ENCODE peak calls at places on chromosomes 12 and 14, in ten cellular contexts. One of them, this sample, is unnamed.

GRCh38 chr14:90583916-90584605 is 187.2 kb downstream of the CALM1 start:
- DNase-seq in pancreas: no peak
- DNase-seq in ascending aorta: no peak
- DNase-seq in tibial artery: no peak
- DNase-seq in right lobe of liver: no peak
- DNase-seq in IMR-90: no peak
- DNase-seq in RWPE1: no peak
- DNase-seq in heart left ventricle: no peak
- DNase-seq in gastrocnemius medialis: no peak
- DNase-seq in CD4-positive, alpha-beta T cell: no peak
- DNase-seq in this sample: peak; percentile 14

GRCh38 chr12:132429932-132430643 is 59.9 kb upstream of the FBRSL1 start:
- DNase-seq in pancreas: peak; percentile 84
- DNase-seq in ascending aorta: no peak
- DNase-seq in IMR-90: no peak
- DNase-seq in RWPE1: peak; percentile 67
- DNase-seq in gastrocnemius medialis: no peak
- DNase-seq in heart left ventricle: no peak
- DNase-seq in tibial artery: no peak
- DNase-seq in CD4-positive, alpha-beta T cell: peak; percentile 52
- DNase-seq in right lobe of liver: no peak
- DNase-seq in this sample: peak; percentile 72

GRCh38 chr12:47725893-47726292 is 603 bp upstream of the ENDOU start:
- DNase-seq in CD4-positive, alpha-beta T cell: no peak
- DNase-seq in heart left ventricle: no peak
- DNase-seq in right lobe of liver: no peak
- DNase-seq in gastrocnemius medialis: no peak
- DNase-seq in IMR-90: peak; percentile 89
- DNase-seq in ascending aorta: no peak
- DNase-seq in pancreas: no peak
- DNase-seq in tibial artery: no peak
- DNase-seq in RWPE1: peak; percentile 36
- DNase-seq in this sample: no peak

GRCh38 chr14:50083467-50084337 is 32.7 kb downstream of the VCPKMT start:
- DNase-seq in gastrocnemius medialis: no peak
- DNase-seq in RWPE1: no peak
- DNase-seq in right lobe of liver: no peak
- DNase-seq in pancreas: no peak
- DNase-seq in ascending aorta: no peak
- DNase-seq in IMR-90: peak; percentile 75
- DNase-seq in heart left ventricle: no peak
- DNase-seq in tibial artery: no peak
- DNase-seq in CD4-positive, alpha-beta T cell: peak; percentile 14
- DNase-seq in this sample: no peak

GRCh38 chr12:124007356-124007755 is 34.3 kb downstream of the ZNF664 start:
- DNase-seq in heart left ventricle: no peak
- DNase-seq in ascending aorta: no peak
- DNase-seq in IMR-90: no peak
- DNase-seq in CD4-positive, alpha-beta T cell: no peak
- DNase-seq in gastrocnemius medialis: no peak
- DNase-seq in tibial artery: no peak
- DNase-seq in right lobe of liver: no peak
- DNase-seq in RWPE1: no peak
- DNase-seq in pancreas: no peak
- DNase-seq in this sample: no peak

GRCh38 chr12:12267801-12268200 is 957 bp upstream of the LRP6 start:
- DNase-seq in heart left ventricle: no peak
- DNase-seq in right lobe of liver: no peak
- DNase-seq in pancreas: no peak
- DNase-seq in gastrocnemius medialis: no peak
- DNase-seq in tibial artery: no peak
- DNase-seq in ascending aorta: no peak
- DNase-seq in RWPE1: no peak
- DNase-seq in CD4-positive, alpha-beta T cell: no peak
- DNase-seq in IMR-90: no peak
- DNase-seq in this sample: no peak

GRCh38 chr14:75821828-75822521 is 159.8 kb downstream of the TGFB3 start:
- DNase-seq in CD4-positive, alpha-beta T cell: no peak
- DNase-seq in gastrocnemius medialis: no peak
- DNase-seq in IMR-90: peak; percentile 52
- DNase-seq in tibial artery: no peak
- DNase-seq in ascending aorta: no peak
- DNase-seq in pancreas: no peak
- DNase-seq in heart left ventricle: no peak
- DNase-seq in right lobe of liver: no peak
- DNase-seq in RWPE1: no peak
- DNase-seq in this sample: peak; percentile 36

GRCh38 chr12:132560421-132560830 is 50.0 kb downstream of the LRCOL1 start:
- DNase-seq in ascending aorta: no peak
- DNase-seq in RWPE1: peak; percentile 60
- DNase-seq in gastrocnemius medialis: no peak
- DNase-seq in tibial artery: no peak
- DNase-seq in heart left ventricle: no peak
- DNase-seq in right lobe of liver: no peak
- DNase-seq in pancreas: peak; percentile 34
- DNase-seq in CD4-positive, alpha-beta T cell: no peak
- DNase-seq in IMR-90: no peak
- DNase-seq in this sample: no peak

GRCh38 chr12:70985850-70986249 is 65.3 kb upstream of the PTPRR start:
- DNase-seq in CD4-positive, alpha-beta T cell: no peak
- DNase-seq in tibial artery: no peak
- DNase-seq in heart left ventricle: no peak
- DNase-seq in ascending aorta: no peak
- DNase-seq in pancreas: no peak
- DNase-seq in right lobe of liver: no peak
- DNase-seq in RWPE1: no peak
- DNase-seq in gastrocnemius medialis: no peak
- DNase-seq in IMR-90: peak; percentile 29
- DNase-seq in this sample: no peak

GRCh38 chr14:81472096-81472800 is 61.4 kb downstream of the SEL1L start:
- DNase-seq in IMR-90: peak; percentile 6
- DNase-seq in heart left ventricle: no peak
- DNase-seq in gastrocnemius medialis: no peak
- DNase-seq in pancreas: no peak
- DNase-seq in CD4-positive, alpha-beta T cell: no peak
- DNase-seq in right lobe of liver: no peak
- DNase-seq in ascending aorta: no peak
- DNase-seq in tibial artery: no peak
- DNase-seq in RWPE1: no peak
- DNase-seq in this sample: no peak

GRCh38 chr14:87443787-87444186 is 549.2 kb downstream of the GALC start:
- DNase-seq in RWPE1: no peak
- DNase-seq in CD4-positive, alpha-beta T cell: no peak
- DNase-seq in pancreas: no peak
- DNase-seq in ascending aorta: no peak
- DNase-seq in IMR-90: peak; percentile 4
- DNase-seq in right lobe of liver: no peak
- DNase-seq in tibial artery: no peak
- DNase-seq in gastrocnemius medialis: no peak
- DNase-seq in heart left ventricle: no peak
- DNase-seq in this sample: no peak

GRCh38 chr14:77158175-77158908 is 16.8 kb upstream of the ZDHHC22 start:
- DNase-seq in right lobe of liver: no peak
- DNase-seq in CD4-positive, alpha-beta T cell: no peak
- DNase-seq in heart left ventricle: peak; percentile 74
- DNase-seq in ascending aorta: no peak
- DNase-seq in RWPE1: peak; percentile 62
- DNase-seq in pancreas: no peak
- DNase-seq in IMR-90: peak; percentile 71
- DNase-seq in gastrocnemius medialis: peak; percentile 62
- DNase-seq in tibial artery: no peak
- DNase-seq in this sample: no peak

GRCh38 chr14:105071326-105071725 is 6.1 kb upstream of the GPR132 start:
- DNase-seq in right lobe of liver: no peak
- DNase-seq in ascending aorta: no peak
- DNase-seq in CD4-positive, alpha-beta T cell: no peak
- DNase-seq in IMR-90: no peak
- DNase-seq in gastrocnemius medialis: no peak
- DNase-seq in tibial artery: no peak
- DNase-seq in heart left ventricle: no peak
- DNase-seq in pancreas: no peak
- DNase-seq in RWPE1: no peak
- DNase-seq in this sample: no peak

GRCh38 chr14:74573421-74574091 is 38.5 kb downstream of the LTBP2 start:
- DNase-seq in pancreas: no peak
- DNase-seq in tibial artery: no peak
- DNase-seq in IMR-90: no peak
- DNase-seq in right lobe of liver: no peak
- DNase-seq in gastrocnemius medialis: no peak
- DNase-seq in CD4-positive, alpha-beta T cell: no peak
- DNase-seq in RWPE1: peak; percentile 50
- DNase-seq in heart left ventricle: peak; percentile 17
- DNase-seq in ascending aorta: no peak
- DNase-seq in this sample: no peak

GRCh38 chr12:12405882-12406281 is 49.0 kb downstream of the BORCS5 start:
- DNase-seq in RWPE1: no peak
- DNase-seq in ascending aorta: no peak
- DNase-seq in tibial artery: no peak
- DNase-seq in right lobe of liver: peak; percentile 92
- DNase-seq in heart left ventricle: no peak
- DNase-seq in IMR-90: no peak
- DNase-seq in gastrocnemius medialis: no peak
- DNase-seq in pancreas: peak; percentile 89
- DNase-seq in CD4-positive, alpha-beta T cell: no peak
- DNase-seq in this sample: peak; percentile 60

GRCh38 chr12:123134755-123135282 is 16.1 kb downstream of the PITPNM2 start:
- DNase-seq in ascending aorta: no peak
- DNase-seq in gastrocnemius medialis: no peak
- DNase-seq in pancreas: no peak
- DNase-seq in IMR-90: no peak
- DNase-seq in tibial artery: no peak
- DNase-seq in CD4-positive, alpha-beta T cell: no peak
- DNase-seq in RWPE1: no peak
- DNase-seq in right lobe of liver: no peak
- DNase-seq in heart left ventricle: no peak
- DNase-seq in this sample: no peak

GRCh38 chr14:69263771-69264170 is 3.8 kb downstream of the GALNT16 start:
- DNase-seq in IMR-90: no peak
- DNase-seq in right lobe of liver: no peak
- DNase-seq in gastrocnemius medialis: no peak
- DNase-seq in RWPE1: no peak
- DNase-seq in CD4-positive, alpha-beta T cell: no peak
- DNase-seq in ascending aorta: peak; percentile 75
- DNase-seq in pancreas: no peak
- DNase-seq in tibial artery: no peak
- DNase-seq in heart left ventricle: no peak
- DNase-seq in this sample: no peak

GRCh38 chr12:96902076-96902475 is 5.0 kb upstream of the NEDD1 start:
- DNase-seq in IMR-90: no peak
- DNase-seq in RWPE1: no peak
- DNase-seq in pancreas: no peak
- DNase-seq in right lobe of liver: no peak
- DNase-seq in tibial artery: no peak
- DNase-seq in CD4-positive, alpha-beta T cell: no peak
- DNase-seq in ascending aorta: no peak
- DNase-seq in heart left ventricle: no peak
- DNase-seq in gastrocnemius medialis: no peak
- DNase-seq in this sample: no peak
- TF ChIP-seq CTCF in IMR-90: peak; percentile 10
- TF ChIP-seq CTCF in RWPE1: no peak
- TF ChIP-seq CTCF in pancreas: no peak
- TF ChIP-seq CTCF in right lobe of liver: no peak
- TF ChIP-seq CTCF in tibial artery: no peak
- TF ChIP-seq CTCF in CD4-positive, alpha-beta T cell: no peak
- TF ChIP-seq CTCF in ascending aorta: no peak
- TF ChIP-seq CTCF in heart left ventricle: no peak
- TF ChIP-seq CTCF in gastrocnemius medialis: no peak
- TF ChIP-seq CTCF in this sample: no peak

GRCh38 chr12:6548556-6549378 is 7.1 kb downstream of the IFFO1 start:
- DNase-seq in right lobe of liver: no peak
- DNase-seq in pancreas: no peak
- DNase-seq in CD4-positive, alpha-beta T cell: no peak
- DNase-seq in RWPE1: no peak
- DNase-seq in IMR-90: peak; percentile 90
- DNase-seq in heart left ventricle: peak; percentile 64
- DNase-seq in ascending aorta: peak; percentile 68
- DNase-seq in gastrocnemius medialis: peak; percentile 12
- DNase-seq in tibial artery: no peak
- DNase-seq in this sample: peak; percentile 79

GRCh38 chr12:6546016-6546415 is 9.8 kb downstream of the IFFO1 start:
- DNase-seq in IMR-90: no peak
- DNase-seq in right lobe of liver: no peak
- DNase-seq in pancreas: no peak
- DNase-seq in tibial artery: no peak
- DNase-seq in RWPE1: no peak
- DNase-seq in gastrocnemius medialis: no peak
- DNase-seq in ascending aorta: no peak
- DNase-seq in heart left ventricle: no peak
- DNase-seq in CD4-positive, alpha-beta T cell: no peak
- DNase-seq in this sample: no peak

GRCh38 chr12:6547987-6548386 is 7.9 kb downstream of the IFFO1 start:
- DNase-seq in ascending aorta: peak; percentile 66
- DNase-seq in tibial artery: no peak
- DNase-seq in right lobe of liver: no peak
- DNase-seq in RWPE1: peak; percentile 63
- DNase-seq in pancreas: no peak
- DNase-seq in gastrocnemius medialis: peak; percentile 22
- DNase-seq in heart left ventricle: peak; percentile 64
- DNase-seq in IMR-90: peak; percentile 89
- DNase-seq in CD4-positive, alpha-beta T cell: no peak
- DNase-seq in this sample: no peak

GRCh38 chr12:6549379-6550151 is 6.3 kb downstream of the IFFO1 start:
- DNase-seq in pancreas: no peak
- DNase-seq in tibial artery: no peak
- DNase-seq in ascending aorta: peak; percentile 65
- DNase-seq in IMR-90: no peak
- DNase-seq in CD4-positive, alpha-beta T cell: no peak
- DNase-seq in right lobe of liver: no peak
- DNase-seq in RWPE1: no peak
- DNase-seq in gastrocnemius medialis: no peak
- DNase-seq in heart left ventricle: peak; percentile 58
- DNase-seq in this sample: no peak

GRCh38 chr12:6547566-6547965 is 8.3 kb downstream of the IFFO1 start:
- DNase-seq in right lobe of liver: no peak
- DNase-seq in pancreas: no peak
- DNase-seq in heart left ventricle: no peak
- DNase-seq in RWPE1: no peak
- DNase-seq in CD4-positive, alpha-beta T cell: no peak
- DNase-seq in IMR-90: no peak
- DNase-seq in ascending aorta: no peak
- DNase-seq in gastrocnemius medialis: no peak
- DNase-seq in tibial artery: no peak
- DNase-seq in this sample: no peak
- H3K27ac ChIP-seq in right lobe of liver: no peak overlapping the region
- H3K27ac ChIP-seq in pancreas: no peak overlapping the region
- H3K27ac ChIP-seq in heart left ventricle: no peak overlapping the region
- H3K27ac ChIP-seq in RWPE1: peak overlapping the region; percentile 70
- H3K27ac ChIP-seq in CD4-positive, alpha-beta T cell: no peak overlapping the region
- H3K27ac ChIP-seq in IMR-90: peak overlapping the region; percentile 100
- H3K27ac ChIP-seq in ascending aorta: peak overlapping the region; percentile 38
- H3K27ac ChIP-seq in gastrocnemius medialis: no peak overlapping the region
- H3K27ac ChIP-seq in tibial artery: peak overlapping the region; percentile 88
- H3K27ac ChIP-seq in this sample: no peak overlapping the region

GRCh38 chr12:15428632-15429031 is 106.3 kb downstream of the PTPRO start:
- DNase-seq in RWPE1: no peak
- DNase-seq in ascending aorta: no peak
- DNase-seq in right lobe of liver: no peak
- DNase-seq in heart left ventricle: no peak
- DNase-seq in pancreas: no peak
- DNase-seq in tibial artery: no peak
- DNase-seq in CD4-positive, alpha-beta T cell: no peak
- DNase-seq in gastrocnemius medialis: no peak
- DNase-seq in IMR-90: no peak
- DNase-seq in this sample: no peak
- TF ChIP-seq CTCF in RWPE1: no peak
- TF ChIP-seq CTCF in ascending aorta: no peak
- TF ChIP-seq CTCF in right lobe of liver: no peak
- TF ChIP-seq CTCF in heart left ventricle: no peak
- TF ChIP-seq CTCF in pancreas: no peak
- TF ChIP-seq CTCF in tibial artery: no peak
- TF ChIP-seq CTCF in CD4-positive, alpha-beta T cell: no peak
- TF ChIP-seq CTCF in gastrocnemius medialis: no peak
- TF ChIP-seq CTCF in IMR-90: no peak
- TF ChIP-seq CTCF in this sample: no peak

GRCh38 chr14:58082491-58083098 is 69.4 kb downstream of the ARMH4 start:
- DNase-seq in ascending aorta: peak; percentile 66
- DNase-seq in tibial artery: no peak
- DNase-seq in CD4-positive, alpha-beta T cell: no peak
- DNase-seq in right lobe of liver: no peak
- DNase-seq in RWPE1: peak; percentile 87
- DNase-seq in heart left ventricle: no peak
- DNase-seq in gastrocnemius medialis: no peak
- DNase-seq in pancreas: no peak
- DNase-seq in IMR-90: peak; percentile 89
- DNase-seq in this sample: no peak
- H3K27ac ChIP-seq in ascending aorta: peak overlapping the region; percentile 76
- H3K27ac ChIP-seq in tibial artery: peak overlapping the region; percentile 61
- H3K27ac ChIP-seq in CD4-positive, alpha-beta T cell: no peak overlapping the region
- H3K27ac ChIP-seq in right lobe of liver: no peak overlapping the region
- H3K27ac ChIP-seq in RWPE1: no peak overlapping the region
- H3K27ac ChIP-seq in heart left ventricle: no peak overlapping the region
- H3K27ac ChIP-seq in gastrocnemius medialis: no peak overlapping the region
- H3K27ac ChIP-seq in pancreas: no peak overlapping the region
- H3K27ac ChIP-seq in IMR-90: peak overlapping the region; percentile 60
- H3K27ac ChIP-seq in this sample: no peak overlapping the region